ENCODE peak calls at places on chromosome 17, in four cellular contexts. One of them, this sample, is unnamed.

GRCh38 chr17:16158721-16159120 is 56.6 kb downstream of the NCOR1 start:
- DNase-seq in PC-9: no peak
- DNase-seq in HFFc6: no peak
- DNase-seq in heart right ventricle: no peak
- DNase-seq in this sample: no peak

GRCh38 chr17:39027037-39027436 is 59.8 kb upstream of the FBXO47 start:
- DNase-seq in heart right ventricle: peak
- DNase-seq in HFFc6: no peak
- DNase-seq in PC-9: peak
- DNase-seq in this sample: peak

GRCh38 chr17:1511290-1511689 is 5.1 kb downstream of the INPP5K start:
- DNase-seq in HFFc6: no peak
- DNase-seq in PC-9: no peak
- DNase-seq in heart right ventricle: peak
- DNase-seq in this sample: no peak

GRCh38 chr17:9071016-9071415 is 49.7 kb downstream of the NTN1 start:
- DNase-seq in HFFc6: no peak
- DNase-seq in PC-9: no peak
- DNase-seq in heart right ventricle: peak
- DNase-seq in this sample: no peak

GRCh38 chr17:42759982-42760651 is 910 bp upstream of the RAMP2 start:
- DNase-seq in heart right ventricle: no peak
- DNase-seq in HFFc6: no peak
- DNase-seq in PC-9: no peak
- DNase-seq in this sample: peak

GRCh38 chr17:49616546-49617205 is 41.0 kb downstream of the NXPH3 start:
- DNase-seq in HFFc6: no peak
- DNase-seq in PC-9: no peak
- DNase-seq in heart right ventricle: peak
- DNase-seq in this sample: no peak

GRCh38 chr17:79839363-79840203 is at the start of gene CBX4:
- DNase-seq in heart right ventricle: peak
- DNase-seq in HFFc6: peak
- DNase-seq in PC-9: peak
- DNase-seq in this sample: peak

GRCh38 chr17:76382305-76382802 is 2.1 kb upstream of the SPHK1 start:
- DNase-seq in heart right ventricle: no peak
- DNase-seq in HFFc6: no peak
- DNase-seq in PC-9: no peak
- DNase-seq in this sample: no peak

GRCh38 chr17:58338907-58339774 is 10.5 kb upstream of the TSPOAP1 start:
- DNase-seq in heart right ventricle: no peak
- DNase-seq in HFFc6: peak
- DNase-seq in PC-9: no peak
- DNase-seq in this sample: peak

GRCh38 chr17:3917391-3917931 is 1.2 kb upstream of the P2RX1 start:
- DNase-seq in PC-9: no peak
- DNase-seq in heart right ventricle: peak
- DNase-seq in HFFc6: no peak
- DNase-seq in this sample: no peak

GRCh38 chr17:29241015-29241963 is 5.4 kb upstream of the CRYBA1 start:
- DNase-seq in PC-9: peak
- DNase-seq in heart right ventricle: no peak
- DNase-seq in HFFc6: peak
- DNase-seq in this sample: no peak

GRCh38 chr17:55265434-55266021 is 768 bp downstream of the HLF start:
- DNase-seq in heart right ventricle: no peak
- DNase-seq in HFFc6: no peak
- DNase-seq in PC-9: no peak
- DNase-seq in this sample: peak

GRCh38 chr17:76940738-76941350 is 72.6 kb downstream of the MGAT5B start:
- DNase-seq in HFFc6: no peak
- DNase-seq in PC-9: no peak
- DNase-seq in heart right ventricle: no peak
- DNase-seq in this sample: no peak

GRCh38 chr17:73404246-73404645 is 92.4 kb upstream of the CDC42EP4 start:
- DNase-seq in PC-9: no peak
- DNase-seq in heart right ventricle: no peak
- DNase-seq in HFFc6: no peak
- DNase-seq in this sample: no peak

GRCh38 chr17:76383645-76384221 is 676 bp upstream of the SPHK1 start:
- DNase-seq in HFFc6: peak
- DNase-seq in heart right ventricle: peak
- DNase-seq in PC-9: no peak
- DNase-seq in this sample: peak

GRCh38 chr17:16439303-16439791 is 24.0 kb downstream of the TRPV2 start:
- DNase-seq in PC-9: no peak
- DNase-seq in heart right ventricle: no peak
- DNase-seq in HFFc6: no peak
- DNase-seq in this sample: no peak

GRCh38 chr17:19383681-19384470 is 3.1 kb downstream of the MFAP4 start:
- DNase-seq in PC-9: no peak
- DNase-seq in heart right ventricle: no peak
- DNase-seq in HFFc6: no peak
- DNase-seq in this sample: no peak

GRCh38 chr17:72580321-72581127 is 459.7 kb downstream of the SOX9 start:
- DNase-seq in PC-9: peak
- DNase-seq in HFFc6: no peak
- DNase-seq in heart right ventricle: no peak
- DNase-seq in this sample: no peak

GRCh38 chr17:77473615-77474226 is 333.0 kb downstream of the SEC14L1 start:
- DNase-seq in HFFc6: no peak
- DNase-seq in heart right ventricle: no peak
- DNase-seq in PC-9: no peak
- DNase-seq in this sample: no peak

GRCh38 chr17:38603786-38604478 is 1.8 kb downstream of the SRCIN1 start:
- DNase-seq in PC-9: no peak
- DNase-seq in HFFc6: no peak
- DNase-seq in heart right ventricle: no peak
- DNase-seq in this sample: no peak

GRCh38 chr17:58531661-58532554 is 17.5 kb upstream of the MTMR4 start:
- DNase-seq in HFFc6: no peak
- DNase-seq in heart right ventricle: peak
- DNase-seq in PC-9: no peak
- DNase-seq in this sample: peak

GRCh38 chr17:20922128-20922670 is 120.6 kb downstream of the USP22 start:
- DNase-seq in PC-9: no peak
- DNase-seq in heart right ventricle: peak
- DNase-seq in HFFc6: peak
- DNase-seq in this sample: no peak

GRCh38 chr17:73733527-73733926 is 89.3 kb upstream of the SDK2 start:
- DNase-seq in PC-9: no peak
- DNase-seq in heart right ventricle: no peak
- DNase-seq in HFFc6: no peak
- DNase-seq in this sample: no peak

GRCh38 chr17:18230288-18231141 is 5.1 kb downstream of the LLGL1 start:
- DNase-seq in PC-9: no peak
- DNase-seq in HFFc6: no peak
- DNase-seq in heart right ventricle: no peak
- DNase-seq in this sample: no peak

GRCh38 chr17:74161501-74161850 is 42.0 kb upstream of the RPL38 start:
- DNase-seq in PC-9: no peak
- DNase-seq in HFFc6: no peak
- DNase-seq in heart right ventricle: no peak
- DNase-seq in this sample: no peak

GRCh38 chr17:38658741-38659345 is 15.9 kb downstream of the EPOP start:
- DNase-seq in heart right ventricle: no peak
- DNase-seq in PC-9: no peak
- DNase-seq in HFFc6: no peak
- DNase-seq in this sample: peak

GRCh38 chr17:57747221-57748017 is 2.3 kb upstream of the CCDC182 start:
- DNase-seq in heart right ventricle: peak
- DNase-seq in PC-9: peak
- DNase-seq in HFFc6: peak
- DNase-seq in this sample: peak

GRCh38 chr17:44010966-44011647 is 3.7 kb downstream of the TMEM101 start:
- DNase-seq in heart right ventricle: no peak
- DNase-seq in PC-9: no peak
- DNase-seq in HFFc6: no peak
- DNase-seq in this sample: no peak

GRCh38 chr17:57478851-57479250 is 222.5 kb downstream of the MSI2 start:
- DNase-seq in PC-9: no peak
- DNase-seq in HFFc6: no peak
- DNase-seq in heart right ventricle: no peak
- DNase-seq in this sample: no peak

GRCh38 chr17:48472485-48473281 is 42.7 kb upstream of the SKAP1 start:
- DNase-seq in HFFc6: peak
- DNase-seq in PC-9: peak
- DNase-seq in heart right ventricle: no peak
- DNase-seq in this sample: no peak

GRCh38 chr17:48468299-48468698 is 38.3 kb upstream of the SKAP1 start:
- DNase-seq in heart right ventricle: no peak
- DNase-seq in PC-9: no peak
- DNase-seq in HFFc6: no peak
- DNase-seq in this sample: no peak

GRCh38 chr17:48469227-48469626 is 39.2 kb upstream of the SKAP1 start:
- DNase-seq in heart right ventricle: no peak
- DNase-seq in PC-9: no peak
- DNase-seq in HFFc6: no peak
- DNase-seq in this sample: no peak

GRCh38 chr17:48471807-48472484 is 41.9 kb upstream of the SKAP1 start:
- DNase-seq in heart right ventricle: no peak
- DNase-seq in PC-9: no peak
- DNase-seq in HFFc6: no peak
- DNase-seq in this sample: no peak

GRCh38 chr17:48470388-48471034 is 40.5 kb upstream of the SKAP1 start:
- DNase-seq in heart right ventricle: no peak
- DNase-seq in HFFc6: peak
- DNase-seq in PC-9: no peak
- DNase-seq in this sample: no peak
- TF ChIP-seq CTCF in heart right ventricle: no peak
- TF ChIP-seq CTCF in HFFc6: peak
- TF ChIP-seq CTCF in PC-9: no peak
- TF ChIP-seq CTCF in this sample: no peak

DNA sequence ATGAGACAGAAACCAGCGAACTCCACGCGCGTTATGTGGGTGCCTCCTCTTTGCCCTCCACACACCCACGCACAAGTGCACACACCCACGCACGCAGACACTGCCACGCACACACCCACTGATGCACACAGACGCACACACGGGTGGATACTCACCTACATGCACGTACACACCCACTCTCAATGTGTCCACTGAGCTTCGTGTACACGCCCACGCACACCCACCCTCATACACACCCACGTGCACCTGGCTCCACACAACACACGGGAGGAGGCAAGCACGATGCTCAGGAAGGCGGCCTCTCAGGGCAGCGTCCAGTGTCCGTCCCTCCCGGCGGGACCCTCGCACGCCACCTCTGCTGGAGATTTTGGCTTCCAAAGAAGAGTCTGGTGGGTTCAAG is 4.2 kb downstream of the RFNG start:
- DNase-seq in heart right ventricle: no peak
- DNase-seq in HFFc6: no peak
- DNase-seq in PC-9: no peak
- DNase-seq in this sample: no peak
- TF ChIP-seq CTCF in heart right ventricle: no peak
- TF ChIP-seq CTCF in HFFc6: no peak
- TF ChIP-seq CTCF in PC-9: no peak
- TF ChIP-seq CTCF in this sample: no peak

GRCh38 chr17:45433136-45433535 is 466 bp upstream of the ARHGAP27 start:
- DNase-seq in HFFc6: no peak
- DNase-seq in heart right ventricle: no peak
- DNase-seq in PC-9: no peak
- DNase-seq in this sample: peak
- TF ChIP-seq CTCF in HFFc6: no peak
- TF ChIP-seq CTCF in heart right ventricle: no peak
- TF ChIP-seq CTCF in PC-9: no peak
- TF ChIP-seq CTCF in this sample: no peak

GRCh38 chr17:66255527-66255971 is 26.3 kb upstream of the APOH start:
- DNase-seq in HFFc6: no peak
- DNase-seq in PC-9: no peak
- DNase-seq in heart right ventricle: no peak
- DNase-seq in this sample: no peak

GRCh38 chr17:66260688-66261087 is 31.5 kb upstream of the APOH start:
- DNase-seq in heart right ventricle: no peak
- DNase-seq in HFFc6: no peak
- DNase-seq in PC-9: no peak
- DNase-seq in this sample: no peak

GRCh38 chr17:66250686-66251085 is 21.5 kb upstream of the APOH start:
- DNase-seq in heart right ventricle: no peak
- DNase-seq in PC-9: no peak
- DNase-seq in HFFc6: no peak
- DNase-seq in this sample: no peak

GRCh38 chr17:66260265-66260664 is 31.1 kb upstream of the APOH start:
- DNase-seq in heart right ventricle: no peak
- DNase-seq in PC-9: no peak
- DNase-seq in HFFc6: no peak
- DNase-seq in this sample: no peak

GRCh38 chr17:66255112-66255511 is 25.9 kb upstream of the APOH start:
- DNase-seq in heart right ventricle: peak
- DNase-seq in PC-9: peak
- DNase-seq in HFFc6: peak
- DNase-seq in this sample: peak
- TF ChIP-seq CTCF in heart right ventricle: peak
- TF ChIP-seq CTCF in PC-9: peak
- TF ChIP-seq CTCF in HFFc6: peak
- TF ChIP-seq CTCF in this sample: peak

GRCh38 chr17:78769200-78769773 is 12.8 kb downstream of the CYTH1 start:
- DNase-seq in heart right ventricle: no peak
- DNase-seq in PC-9: no peak
- DNase-seq in HFFc6: no peak
- DNase-seq in this sample: no peak
- TF ChIP-seq CTCF in heart right ventricle: no peak
- TF ChIP-seq CTCF in PC-9: no peak
- TF ChIP-seq CTCF in HFFc6: no peak
- TF ChIP-seq CTCF in this sample: no peak

DNA sequence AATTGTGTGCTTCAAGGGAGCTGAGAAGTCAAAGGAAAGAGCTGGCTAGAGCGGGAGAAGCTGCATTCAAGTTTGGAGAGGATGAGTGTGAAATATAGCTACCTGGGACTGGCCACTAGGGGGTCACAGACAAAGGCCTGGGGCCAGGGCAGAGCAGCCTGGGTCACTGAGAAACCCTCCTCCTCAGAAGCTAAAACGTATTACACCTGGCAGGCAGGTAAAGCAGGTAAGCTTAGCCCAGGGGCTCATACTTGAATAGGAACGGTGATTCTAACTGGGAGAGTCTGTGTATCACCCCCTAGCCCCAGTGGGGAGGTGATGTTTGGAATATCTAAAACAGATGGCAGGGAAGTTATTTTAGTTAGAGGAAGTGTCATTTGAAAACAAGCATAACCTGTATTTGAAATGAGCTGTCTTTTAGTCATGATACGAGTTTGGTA is 6.8 kb downstream of the KRT37 start:
- DNase-seq in HFFc6: no peak
- DNase-seq in heart right ventricle: no peak
- DNase-seq in PC-9: peak
- DNase-seq in this sample: peak
- TF ChIP-seq CTCF in HFFc6: peak
- TF ChIP-seq CTCF in heart right ventricle: no peak
- TF ChIP-seq CTCF in PC-9: peak
- TF ChIP-seq CTCF in this sample: peak

This sample was measured in GM13976.